ENCODE peak calls at places on chromosomes 12 and 14, in eight cellular contexts. T is activated gamma-delta T cell; X is stimulated activated CD4-positive, alpha-beta T cell treated with anti-CD3 and anti-CD28 coated beads, Interleukin-4, amount 100 ng/mL, for 24 hours; Z is GM18507; F is activated CD4-positive, CD25-positive, alpha-beta regulatory T cell; E is NAMALWA; K is kidney; Y is Caco-2. M is an unnamed sample.

GRCh38 chr14:91154851-91155625 is 41.2 kb downstream of the DGLUCY start:
- DNase-seq in T (no peak), X (peak; percentile 15), Z (no peak), F (no peak), E (peak; percentile 35), K (no peak), Y (peak; percentile 58), M (no peak)

GRCh38 chr12:33795536-33795935 is 226.8 kb upstream of the ALG10 start:
- DNase-seq in T (no peak), X (no peak), Z (no peak), F (no peak), E (no peak), K (no peak), Y (no peak), M (no peak)

GRCh38 chr12:122206976-122207375 is 3.5 kb downstream of the B3GNT4 start:
- DNase-seq in T (no peak), X (no peak), Z (no peak), F (no peak), E (no peak), K (no peak), Y (no peak), M (no peak)

GRCh38 chr12:22882559-22882958 is 257.6 kb downstream of the ETNK1 start:
- DNase-seq in T (no peak), X (no peak), Z (no peak), F (no peak), E (no peak), K (no peak), Y (no peak), M (peak; percentile 8)

GRCh38 chr12:25694072-25694471 is 141.0 kb upstream of the LMNTD1 start:
- DNase-seq in T (no peak), X (no peak), Z (no peak), F (no peak), E (no peak), K (no peak), Y (no peak), M (no peak)

GRCh38 chr14:91338369-91338768 is 79.3 kb downstream of the CCDC88C start:
- DNase-seq in T (no peak), X (no peak), Z (no peak), F (no peak), E (no peak), K (no peak), Y (no peak), M (no peak)

GRCh38 chr12:131112690-131113290 is 159.1 kb downstream of the ADGRD1 start:
- DNase-seq in T (no peak), X (no peak), Z (no peak), F (no peak), E (no peak), K (no peak), Y (no peak), M (no peak)

GRCh38 chr14:44657688-44658388 is 150.8 kb upstream of the FSCB start:
- DNase-seq in T (no peak), X (no peak), Z (no peak), F (no peak), E (no peak), K (no peak), Y (no peak), M (peak; percentile 63)

GRCh38 chr12:43858096-43858495 is 22.2 kb downstream of the TMEM117 start:
- DNase-seq in T (no peak), X (no peak), Z (no peak), F (no peak), E (no peak), K (no peak), Y (no peak), M (no peak)

GRCh38 chr12:114834621-114835020 is 150.6 kb upstream of the TBX3 start:
- DNase-seq in T (no peak), X (no peak), Z (no peak), F (no peak), E (no peak), K (no peak), Y (no peak), M (no peak)